ENCODE peak calls at places on chromosomes 6 and 20, in nine cellular contexts. H is neuronal stem cell, N is GM19239, I is H54, Q is tibial nerve, Y is GM23248, J is AG09309, B is WTC11, Z is NCI-H1436. M is an unnamed sample.
A peak's percentile ranks its signal among the peaks of the same experiment; 100 is the strongest.

GRCh38 chr20:10217517-10218410 is 866 bp upstream of the SNAP25 start:
- DNase-seq in Z (peak; percentile 66), N (no peak), B (peak; percentile 67), I (peak; percentile 72), Q (no peak), Y (peak; percentile 76), H (peak; percentile 75), J (peak; percentile 18), M (peak; percentile 83)

GRCh38 chr6:124683507-124683906 is 278.7 kb upstream of the RNF217 start:
- DNase-seq in Q (no peak), H (peak; percentile 42), Y (no peak), N (no peak), J (no peak), B (peak; percentile 30), Z (no peak), I (no peak), M (no peak)

GRCh38 chr20:36775826-36776225 is 2.3 kb upstream of the DSN1 start:
- DNase-seq in Y (no peak), Z (no peak), N (no peak), H (no peak), I (no peak), J (no peak), B (no peak), Q (no peak), M (no peak)

GRCh38 chr20:38197217-38198008 is 32.3 kb upstream of the TGM2 start:
- DNase-seq in J (no peak), N (no peak), H (no peak), Q (no peak), Y (no peak), I (no peak), Z (no peak), B (no peak), M (no peak)

GRCh38 chr20:37243937-37244571 is 17.6 kb downstream of the GHRH start:
- DNase-seq in N (no peak), J (no peak), H (no peak), Q (no peak), Y (no peak), B (no peak), I (no peak), Z (no peak), M (no peak)

GRCh38 chr6:83884523-83884922 is 25.0 kb downstream of the CYB5R4 start:
- DNase-seq in B (no peak), I (peak; percentile 9), Q (no peak), H (peak; percentile 21), Y (peak; percentile 70), N (peak; percentile 7), Z (peak; percentile 25), J (peak; percentile 29), M (no peak)

GRCh38 chr6:28710466-28711191 is 184.9 kb downstream of the GPX5 start:
- DNase-seq in Z (no peak), I (no peak), B (peak; percentile 73), Q (no peak), H (no peak), J (no peak), N (no peak), Y (no peak), M (no peak)

GRCh38 chr20:14986026-14986655 is 648.7 kb upstream of the FLRT3 start:
- DNase-seq in H (no peak), Y (no peak), B (no peak), N (no peak), Z (no peak), Q (no peak), I (no peak), J (no peak), M (no peak)

GRCh38 chr20:38137441-38138037 is 27.5 kb downstream of the TGM2 start:
- DNase-seq in Q (no peak), Y (no peak), H (no peak), B (peak; percentile 3), I (no peak), Z (no peak), N (no peak), J (no peak), M (no peak)

GRCh38 chr6:157194643-157195042 is 128.7 kb downstream of the TMEM242 start:
- DNase-seq in Q (no peak), B (no peak), Z (no peak), I (no peak), Y (peak; percentile 36), J (no peak), N (no peak), H (no peak), M (no peak)

GRCh38 chr6:13248053-13248452 is 80.3 kb downstream of the TBC1D7 start:
- DNase-seq in H (no peak), Z (peak; percentile 77), Q (no peak), J (peak; percentile 31), Y (no peak), B (no peak), I (no peak), N (no peak), M (no peak)

GRCh38 chr6:111718990-111719389 is 113.3 kb upstream of the TRAF3IP2 start:
- DNase-seq in Q (no peak), J (no peak), Y (peak; percentile 78), H (no peak), N (no peak), B (no peak), I (no peak), Z (no peak), M (no peak)

GRCh38 chr6:93787841-93788240 is 368.5 kb upstream of the EPHA7 start:
- DNase-seq in Z (no peak), H (no peak), B (no peak), Q (no peak), Y (peak; percentile 60), I (no peak), N (no peak), J (no peak), M (no peak)

GRCh38 chr6:1485678-1486077 is 96.3 kb downstream of the FOXF2 start:
- DNase-seq in B (no peak), I (peak; percentile 74), Z (no peak), N (no peak), Q (no peak), J (peak; percentile 71), H (no peak), Y (peak; percentile 96), M (no peak)

GRCh38 chr6:160462116-160462515 is 113.9 kb downstream of the SLC22A3 start:
- DNase-seq in N (no peak), J (no peak), Z (no peak), Y (no peak), H (no peak), Q (no peak), B (no peak), I (no peak), M (no peak)

GRCh38 chr20:17622086-17622850 is 52.4 kb downstream of the DSTN start:
- DNase-seq in H (no peak), J (no peak), B (peak; percentile 3), N (no peak), Q (no peak), I (no peak), Y (no peak), Z (no peak), M (no peak)

GRCh38 chr20:58048096-58048702 is 180.3 kb downstream of the ANKRD60 start:
- DNase-seq in H (peak; percentile 64), Q (no peak), B (peak; percentile 44), N (no peak), Z (no peak), J (peak; percentile 25), I (peak; percentile 29), Y (peak; percentile 81), M (no peak)

GRCh38 chr20:20568604-20569205 is 143.7 kb downstream of the RALGAPA2 start:
- DNase-seq in I (peak; percentile 7), H (peak; percentile 35), Q (no peak), N (no peak), Y (peak; percentile 74), Z (peak; percentile 64), B (peak; percentile 19), J (peak; percentile 10), M (no peak)

GRCh38 chr20:1467355-1468116 is 887 bp upstream of the NSFL1C start:
- DNase-seq in N (no peak), I (no peak), Q (peak; percentile 24), Y (no peak), H (no peak), B (no peak), J (no peak), Z (no peak), M (peak; percentile 68)

GRCh38 chr20:40604416-40604815 is 84.6 kb downstream of the MAFB start:
- DNase-seq in H (no peak), N (no peak), I (no peak), B (no peak), J (no peak), Z (no peak), Q (no peak), Y (no peak), M (no peak)

GRCh38 chr6:39296745-39297640 is 17.2 kb downstream of the KCNK17 start:
- DNase-seq in J (no peak), I (no peak), Y (peak; percentile 85), Z (no peak), N (no peak), H (no peak), Q (peak; percentile 51), B (no peak), M (peak; percentile 89)

GRCh38 chr20:1941226-1941625 is 46.0 kb downstream of the SIRPA start:
- DNase-seq in Q (no peak), Y (peak; percentile 78), I (no peak), J (no peak), H (no peak), Z (no peak), N (no peak), B (no peak), M (no peak)

GRCh38 chr6:133707456-133707855 is 181.5 kb upstream of the TCF21 start:
- DNase-seq in Q (no peak), B (no peak), Y (peak; percentile 91), N (no peak), I (no peak), J (peak; percentile 79), H (no peak), Z (no peak), M (no peak)

GRCh38 chr6:170459451-170459850 is 93.7 kb downstream of the PSMB1 start:
- DNase-seq in B (no peak), I (peak; percentile 44), Z (no peak), Q (no peak), J (no peak), Y (peak; percentile 71), H (no peak), N (peak; percentile 59), M (no peak)